ENCODE peak calls at places on chromosomes 6 and 20, in nine cellular contexts. B is cardiac muscle cell, G is left ventricle myocardium inferior, Q is fibroblast of the aortic adventitia, N is uterus, J is H9, Y is GM10248, V is astrocyte of the spinal cord, L is Calu3. O is an unnamed sample.

GRCh38 chr20:3233131-3233990 is 5.6 kb downstream of the SLC4A11 start:
- DNase-seq in B (no peak), G (no peak), Q (no peak), N (no peak), J (no peak), Y (no peak), V (no peak), L (no peak), O (no peak)

GRCh38 chr20:33016581-33017109 is 9.1 kb downstream of the BPIFB2 start:
- DNase-seq in B (no peak), G (no peak), Q (no peak), N (no peak), J (no peak), Y (no peak), V (no peak), L (no peak), O (no peak)

GRCh38 chr6:125120054-125120590 is 33.5 kb upstream of the TPD52L1 start:
- DNase-seq in B (no peak), G (no peak), Q (peak; percentile 65), N (no peak), J (no peak), Y (no peak), V (no peak), L (no peak), O (no peak)

GRCh38 chr6:170150590-170150945 is 140.3 kb downstream of the DLL1 start:
- DNase-seq in B (no peak), G (peak; percentile 6), Q (no peak), N (no peak), J (no peak), Y (no peak), V (no peak), L (no peak), O (no peak)

GRCh38 chr6:85450578-85450884 is 648 bp downstream of the NT5E start:
- DNase-seq in B (no peak), G (no peak), Q (peak; percentile 50), N (no peak), J (no peak), Y (peak; percentile 30), V (no peak), L (no peak), O (no peak)

GRCh38 chr6:127999032-127999431 is 98.2 kb upstream of the THEMIS start:
- DNase-seq in B (no peak), G (no peak), Q (no peak), N (no peak), J (no peak), Y (no peak), V (no peak), L (no peak), O (no peak)

GRCh38 chr6:42038811-42039408 is 11.4 kb upstream of the TAF8 start:
- DNase-seq in B (no peak), G (no peak), Q (peak; percentile 25), N (no peak), J (no peak), Y (no peak), V (peak; percentile 87), L (no peak), O (no peak)

GRCh38 chr6:71181565-71181964 is 107.0 kb upstream of the OGFRL1 start:
- DNase-seq in B (peak; percentile 92), G (no peak), Q (peak; percentile 89), N (no peak), J (peak; percentile 74), Y (no peak), V (peak; percentile 77), L (peak; percentile 60), O (peak; percentile 67)

GRCh38 chr6:30613251-30614043 is 3.6 kb downstream of the PPP1R10 start:
- DNase-seq in B (no peak), G (no peak), Q (peak; percentile 28), N (no peak), J (no peak), Y (no peak), V (peak; percentile 21), L (no peak), O (no peak)

GRCh38 chr6:5050009-5050408 is 35.1 kb upstream of the PPP1R3G start:
- DNase-seq in B (no peak), G (no peak), Q (no peak), N (no peak), J (no peak), Y (no peak), V (no peak), L (no peak), O (no peak)

GRCh38 chr6:80183019-80183418 is 76.5 kb downstream of the BCKDHB start:
- DNase-seq in B (no peak), G (no peak), Q (no peak), N (no peak), J (no peak), Y (no peak), V (no peak), L (no peak), O (no peak)

GRCh38 chr6:90403489-90404381 is 107.1 kb upstream of the BACH2 start:
- DNase-seq in B (peak; percentile 93), G (peak; percentile 43), Q (peak; percentile 52), N (peak; percentile 39), J (peak; percentile 53), Y (no peak), V (peak; percentile 86), L (peak; percentile 54), O (peak; percentile 8)

GRCh38 chr20:38315290-38315966 is 11.5 kb downstream of the BPI start:
- DNase-seq in B (peak; percentile 52), G (no peak), Q (peak; percentile 42), N (peak; percentile 26), J (no peak), Y (no peak), V (peak; percentile 45), L (no peak), O (no peak)

GRCh38 chr6:5302995-5303622 is 41.8 kb downstream of the FARS2 start:
- DNase-seq in B (peak; percentile 27), G (peak; percentile 24), Q (no peak), N (no peak), J (peak; percentile 81), Y (peak; percentile 77), V (peak; percentile 30), L (peak; percentile 51), O (no peak)

GRCh38 chr6:168090064-168090690 is 11.2 kb upstream of the FRMD1 start:
- DNase-seq in B (no peak), G (no peak), Q (no peak), N (no peak), J (no peak), Y (no peak), V (no peak), L (no peak), O (no peak)

GRCh38 chr20:58542411-58543095 is 27.4 kb upstream of the APCDD1L start:
- DNase-seq in B (no peak), G (no peak), Q (no peak), N (no peak), J (no peak), Y (no peak), V (no peak), L (no peak), O (no peak)
- TF ChIP-seq CTCF in B (no peak), G (no peak), Q (no peak), N (no peak), J (no peak), Y (no peak), V (no peak), L (no peak), O (no peak)

DNA sequence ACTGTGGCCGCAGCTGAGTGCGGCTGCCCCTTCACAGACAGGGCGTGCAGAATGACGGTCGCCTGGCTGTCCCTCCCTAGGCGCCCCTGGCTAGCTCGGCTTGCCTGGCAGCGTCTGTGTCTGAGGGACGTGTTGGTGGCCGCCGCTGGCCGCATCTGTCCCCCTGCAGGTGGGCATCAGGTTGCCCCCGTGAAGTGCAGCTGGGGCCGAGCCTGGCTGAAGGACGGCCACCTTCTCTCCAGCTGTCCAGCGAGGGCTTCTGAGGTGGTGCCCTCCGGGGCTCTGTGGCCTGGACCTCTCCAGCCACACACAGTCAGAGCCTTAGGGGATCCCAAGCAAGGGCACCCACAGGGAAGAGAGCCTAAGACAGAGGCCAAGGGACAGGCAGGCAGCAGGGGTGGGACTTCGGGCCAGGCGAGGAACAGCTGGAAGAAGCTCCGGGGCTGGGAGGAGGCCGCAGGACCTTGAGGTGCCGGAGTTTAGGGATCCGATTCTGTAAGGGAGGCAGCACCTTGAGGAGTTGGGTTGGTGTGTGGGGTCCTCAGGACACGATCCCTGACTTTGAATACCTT is 89.0 kb upstream of the EPB41L1 start:
- DNase-seq in B (no peak), G (no peak), Q (no peak), N (no peak), J (peak; percentile 34), Y (no peak), V (no peak), L (no peak), O (no peak)
- TF ChIP-seq CTCF in B (no peak), G (no peak), Q (no peak), N (no peak), J (peak; percentile 7), Y (no peak), V (no peak), L (no peak), O (no peak)

GRCh38 chr6:107657755-107658461 is 166.2 kb downstream of the SCML4 start:
- DNase-seq in B (peak; percentile 66), G (peak; percentile 29), Q (peak; percentile 71), N (peak; percentile 57), J (peak; percentile 55), Y (peak; percentile 67), V (peak; percentile 85), L (no peak), O (no peak)
- TF ChIP-seq CTCF in B (peak; percentile 19), G (peak; percentile 26), Q (peak; percentile 58), N (no peak), J (peak; percentile 20), Y (no peak), V (peak; percentile 41), L (no peak), O (peak; percentile 29)

GRCh38 chr20:47872341-47872740 is 87.1 kb upstream of the SULF2 start:
- DNase-seq in B (peak; percentile 74), G (no peak), Q (no peak), N (peak; percentile 55), J (no peak), Y (no peak), V (no peak), L (no peak), O (no peak)

GRCh38 chr20:47867831-47868230 is 82.5 kb upstream of the SULF2 start:
- DNase-seq in B (no peak), G (no peak), Q (no peak), N (no peak), J (no peak), Y (no peak), V (no peak), L (no peak), O (no peak)

GRCh38 chr20:47866480-47866879 is 81.2 kb upstream of the SULF2 start:
- DNase-seq in B (no peak), G (no peak), Q (no peak), N (no peak), J (no peak), Y (no peak), V (no peak), L (no peak), O (no peak)

GRCh38 chr20:47868744-47869143 is 83.5 kb upstream of the SULF2 start:
- DNase-seq in B (no peak), G (no peak), Q (no peak), N (no peak), J (no peak), Y (no peak), V (no peak), L (no peak), O (no peak)

DNA sequence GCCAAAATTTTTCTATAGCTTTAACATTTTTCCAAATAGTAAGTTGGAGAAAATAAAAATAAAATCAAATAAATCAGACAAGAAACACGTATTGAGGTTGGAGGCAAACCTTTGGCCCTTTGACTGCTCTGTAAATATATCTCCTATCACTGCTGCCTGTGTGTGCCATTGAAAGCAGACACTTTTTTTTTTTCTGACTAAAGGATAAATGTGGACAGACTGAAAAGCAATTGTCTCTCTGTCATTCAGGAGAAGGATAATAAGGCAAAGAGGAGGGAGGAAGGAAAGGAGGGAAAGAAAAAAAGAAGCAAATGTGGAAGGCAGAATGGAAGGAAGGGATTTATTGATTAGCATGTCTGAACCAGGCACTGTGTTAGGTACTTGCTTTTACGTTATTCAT is 85.2 kb upstream of the SULF2 start:
- DNase-seq in B (no peak), G (no peak), Q (no peak), N (no peak), J (no peak), Y (no peak), V (no peak), L (no peak), O (no peak)
- TF ChIP-seq CTCF in B (no peak), G (no peak), Q (no peak), N (no peak), J (no peak), Y (no peak), V (no peak), L (no peak), O (no peak)